ENCODE peak calls at places on chromosomes 13 and 19, in six cellular contexts. O, N, T, L, U and K are unnamed samples.

GRCh38 chr19:29871143-29871542 is 59.4 kb downstream of the CCNE1 start:
- DNase-seq in O (no peak), N (no peak), T (no peak), L (no peak), U (no peak), K (no peak)

GRCh38 chr19:51107406-51108065 is 673 bp downstream of the CTU1 start:
- DNase-seq in O (peak), N (peak), T (no peak), L (peak), U (no peak), K (peak)

GRCh38 chr19:15374796-15375440 is 4.7 kb downstream of the AKAP8 start:
- DNase-seq in O (no peak), N (no peak), T (no peak), L (no peak), U (peak), K (no peak)

GRCh38 chr19:8557637-8558238 is 19.5 kb downstream of the MYO1F start:
- DNase-seq in O (no peak), N (no peak), T (no peak), L (no peak), U (no peak), K (no peak)

GRCh38 chr19:5809469-5809868 is 4.6 kb downstream of the NRTN start:
- DNase-seq in O (no peak), N (no peak), T (no peak), L (no peak), U (no peak), K (no peak)

GRCh38 chr19:39499082-39499642 is 415 bp downstream of the DLL3 start:
- DNase-seq in O (no peak), N (no peak), T (no peak), L (no peak), U (no peak), K (no peak)

GRCh38 chr13:24313449-24313848 is 4.1 kb downstream of the C1QTNF9 start:
- DNase-seq in O (no peak), N (peak), T (no peak), L (peak), U (no peak), K (peak)

GRCh38 chr19:55576746-55577145 is 3.9 kb downstream of the ZNF579 start:
- DNase-seq in O (no peak), N (no peak), T (no peak), L (no peak), U (no peak), K (no peak)

GRCh38 chr19:14119644-14120496 is 2.3 kb upstream of the PRKACA start:
- DNase-seq in O (no peak), N (no peak), T (no peak), L (no peak), U (no peak), K (no peak)

GRCh38 chr19:49136771-49137171 is 17.4 kb downstream of the PPFIA3 start:
- DNase-seq in O (no peak), N (peak), T (no peak), L (peak), U (no peak), K (no peak)

GRCh38 chr13:23898101-23898500 is 799 bp upstream of the C1QTNF9B start:
- DNase-seq in O (no peak), N (peak), T (no peak), L (peak), U (no peak), K (no peak)

GRCh38 chr19:31261651-31262331 is 87.4 kb downstream of the TSHZ3 start:
- DNase-seq in O (no peak), N (peak), T (no peak), L (peak), U (no peak), K (no peak)

GRCh38 chr19:35828694-35829301 is 16.2 kb upstream of the PRODH2 start:
- DNase-seq in O (peak), N (peak), T (peak), L (peak), U (no peak), K (peak)

GRCh38 chr13:19587635-19588300 is 26.4 kb upstream of the TPTE2 start:
- DNase-seq in O (peak), N (peak), T (peak), L (peak), U (no peak), K (peak)

GRCh38 chr13:93963266-93964131 is 516.0 kb downstream of the DCT start:
- DNase-seq in O (no peak), N (peak), T (no peak), L (peak), U (no peak), K (peak)

GRCh38 chr13:77537302-77537919 is 1.9 kb downstream of the SCEL start:
- DNase-seq in O (no peak), N (no peak), T (no peak), L (no peak), U (no peak), K (no peak)

GRCh38 chr19:44551850-44552249 is 22.4 kb upstream of the CEACAM20 start:
- DNase-seq in O (no peak), N (no peak), T (no peak), L (no peak), U (no peak), K (no peak)

GRCh38 chr19:44552324-44552723 is 22.8 kb upstream of the CEACAM20 start:
- DNase-seq in O (peak), N (peak), T (peak), L (no peak), U (no peak), K (peak)

GRCh38 chr19:44549507-44549906 is 20.0 kb upstream of the CEACAM20 start:
- DNase-seq in O (no peak), N (no peak), T (no peak), L (no peak), U (no peak), K (no peak)

GRCh38 chr19:44554641-44555246 is 25.3 kb upstream of the CEACAM20 start:
- DNase-seq in O (no peak), N (no peak), T (no peak), L (no peak), U (no peak), K (no peak)

GRCh38 chr19:44553478-44554171 is 24.1 kb upstream of the CEACAM20 start:
- DNase-seq in O (peak), N (no peak), T (no peak), L (no peak), U (no peak), K (peak)
- TF ChIP-seq CTCF in O (no peak), N (no peak), T (no peak), L (no peak), U (no peak), K (no peak)

GRCh38 chr19:18373407-18373891 is 12.5 kb upstream of the GDF15 start:
- DNase-seq in O (no peak), N (no peak), T (no peak), L (no peak), U (no peak), K (no peak)

GRCh38 chr19:18377026-18377425 is 8.9 kb upstream of the GDF15 start:
- DNase-seq in O (no peak), N (no peak), T (no peak), L (no peak), U (no peak), K (no peak)

GRCh38 chr19:18368504-18369222 is 17.3 kb upstream of the GDF15 start:
- DNase-seq in O (no peak), N (no peak), T (no peak), L (no peak), U (no peak), K (no peak)

DNA sequence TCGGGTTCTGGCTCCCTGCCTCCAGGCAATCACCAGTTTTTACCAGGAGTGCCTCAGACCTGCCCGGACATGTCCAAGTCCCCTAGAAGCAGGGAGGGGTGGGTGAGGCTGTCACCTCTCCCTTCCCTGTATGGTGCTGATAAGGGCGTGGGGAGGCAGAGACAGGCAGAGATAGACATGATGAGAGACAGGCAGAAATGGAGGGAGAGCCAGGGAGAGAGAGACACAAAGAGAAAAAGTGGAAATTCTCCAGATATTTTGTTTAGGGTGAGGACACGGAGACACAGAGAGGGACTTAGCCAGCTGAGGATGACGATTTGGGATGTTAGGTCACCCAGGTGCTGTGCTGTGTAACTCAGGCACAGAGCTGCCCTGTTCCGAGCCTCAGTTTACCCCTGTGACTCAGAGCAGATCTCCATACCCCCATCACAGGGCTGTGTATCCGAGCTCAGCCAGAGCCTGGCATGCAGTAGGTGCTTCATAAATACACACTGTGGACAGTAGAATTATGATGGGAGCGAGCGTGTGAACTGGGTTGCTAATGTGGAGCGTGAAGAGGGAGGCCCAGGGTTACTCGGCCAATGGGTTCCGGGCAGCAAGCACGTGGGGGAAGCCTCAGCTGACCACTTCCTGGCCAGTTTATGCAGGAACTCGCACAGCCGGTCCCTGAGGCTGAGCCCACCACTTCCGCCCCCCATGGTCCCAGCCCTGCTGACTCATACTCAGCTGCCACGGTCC is 11.9 kb upstream of the GDF15 start:
- DNase-seq in O (peak), N (peak), T (peak), L (peak), U (peak), K (peak)
- H3K4me3 ChIP-seq in O (peak), N (no peak), T (no peak), L (no peak), U (no peak), K (no peak)

DNA sequence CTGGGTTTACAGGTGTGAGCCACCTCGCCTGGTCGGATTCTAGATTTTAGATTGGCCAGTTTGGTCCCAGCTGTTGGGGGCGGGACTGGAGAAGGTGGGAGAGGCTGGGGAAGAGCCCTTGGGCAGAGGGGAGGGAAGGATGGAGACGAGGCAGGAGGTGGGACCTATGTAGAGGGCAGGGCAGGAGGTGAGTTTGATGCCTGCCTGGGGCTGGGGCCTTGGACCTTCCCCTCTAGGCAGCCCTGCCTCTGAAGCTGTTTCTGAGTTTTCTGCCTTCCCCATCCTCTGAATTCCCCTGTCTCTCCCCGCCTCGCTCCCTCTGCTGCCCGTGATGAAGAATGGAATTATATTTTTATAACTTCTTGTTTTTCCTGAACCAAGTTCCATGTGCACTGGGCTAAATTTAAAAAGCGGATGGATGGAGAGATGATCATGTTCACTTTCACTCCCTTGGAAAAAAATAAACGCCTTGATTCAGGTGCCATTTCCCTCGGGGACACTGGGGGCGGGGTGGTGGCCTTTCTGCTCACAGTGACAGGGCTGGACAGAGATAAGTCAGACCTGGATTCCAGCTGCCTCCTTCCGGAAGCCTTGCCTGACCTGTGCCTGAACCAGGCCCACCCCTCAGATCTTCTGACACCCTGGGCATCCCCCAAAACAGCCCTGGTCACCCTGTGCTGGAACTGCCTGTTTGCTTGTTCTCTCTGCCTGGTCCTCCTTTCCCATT is 16.5 kb upstream of the TNFAIP8L1 start:
- DNase-seq in O (peak), N (no peak), T (no peak), L (no peak), U (no peak), K (no peak)
- H3K27ac ChIP-seq in O (no peak), N (no peak), T (no peak), L (no peak), U (no peak), K (no peak)

GRCh38 chr19:32405431-32406160 is at the start of gene DPY19L3:
- DNase-seq in O (peak), N (peak), T (peak), L (peak), U (peak), K (peak)

GRCh38 chr19:32404939-32405430 is 585 bp upstream of the DPY19L3 start:
- DNase-seq in O (no peak), N (peak), T (no peak), L (peak), U (peak), K (peak)

GRCh38 chr19:32404213-32404938 is 1.2 kb upstream of the DPY19L3 start:
- DNase-seq in O (no peak), N (no peak), T (peak), L (no peak), U (no peak), K (no peak)

GRCh38 chr19:32407004-32407992 is 1.7 kb downstream of the DPY19L3 start:
- DNase-seq in O (peak), N (peak), T (no peak), L (peak), U (peak), K (peak)

DNA sequence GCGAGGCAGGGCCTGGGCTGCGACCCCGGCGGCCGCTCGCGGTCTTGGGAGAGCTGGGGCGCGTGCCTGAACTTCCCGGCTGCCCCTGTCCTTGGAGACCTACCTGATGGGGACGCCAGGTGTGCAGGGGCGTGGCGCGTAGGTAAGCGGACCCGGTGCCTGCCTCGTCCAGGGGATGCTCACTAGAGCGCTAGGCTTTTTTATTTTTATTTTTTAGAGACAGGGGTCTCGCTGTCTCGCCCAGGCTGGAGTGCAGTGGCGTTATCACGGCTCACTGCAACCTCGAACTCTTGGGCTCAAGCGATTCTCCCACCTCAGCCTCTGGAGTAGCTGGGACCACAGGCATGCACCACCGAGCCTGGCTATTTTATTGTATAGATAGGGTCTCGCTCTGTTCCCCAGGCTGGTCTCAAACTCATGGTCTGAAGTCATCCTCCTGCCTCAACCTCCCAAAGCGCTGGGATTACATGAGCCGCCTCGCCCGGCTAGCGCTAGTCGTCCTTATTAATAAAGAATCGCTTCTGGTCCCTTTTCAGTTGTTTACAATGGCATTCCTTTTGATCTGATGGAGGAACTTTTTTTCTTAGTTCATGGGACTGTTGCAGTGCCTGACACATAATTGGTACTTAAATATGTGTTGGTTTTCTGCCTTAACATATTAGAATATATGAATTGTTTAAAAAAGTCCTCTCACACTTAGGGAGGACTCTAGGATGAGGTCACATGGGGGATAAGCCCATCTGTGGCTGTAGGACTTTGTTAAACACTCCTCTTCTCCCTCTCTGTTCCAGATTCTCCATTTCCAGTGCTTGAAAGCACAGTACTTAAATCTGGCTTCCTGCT is 812 bp downstream of the DPY19L3 start:
- DNase-seq in O (no peak), N (no peak), T (no peak), L (no peak), U (no peak), K (no peak)
- TF ChIP-seq CTCF in O (no peak), N (no peak), T (no peak), L (no peak), U (peak), K (no peak)

GRCh38 chr13:103931396-103931795 is 865.2 kb upstream of the SLC10A2 start:
- DNase-seq in O (no peak), N (no peak), T (no peak), L (no peak), U (no peak), K (no peak)
- H3K4me3 ChIP-seq in O (no peak), N (no peak), T (no peak), L (no peak), U (no peak), K (no peak)

GRCh38 chr19:12983091-12983490 is 12.2 kb upstream of the NFIX start:
- DNase-seq in O (no peak), N (no peak), T (no peak), L (no peak), U (no peak), K (no peak)
- H3K27ac ChIP-seq in O (no peak), N (peak), T (no peak), L (no peak), U (no peak), K (no peak)

DNA sequence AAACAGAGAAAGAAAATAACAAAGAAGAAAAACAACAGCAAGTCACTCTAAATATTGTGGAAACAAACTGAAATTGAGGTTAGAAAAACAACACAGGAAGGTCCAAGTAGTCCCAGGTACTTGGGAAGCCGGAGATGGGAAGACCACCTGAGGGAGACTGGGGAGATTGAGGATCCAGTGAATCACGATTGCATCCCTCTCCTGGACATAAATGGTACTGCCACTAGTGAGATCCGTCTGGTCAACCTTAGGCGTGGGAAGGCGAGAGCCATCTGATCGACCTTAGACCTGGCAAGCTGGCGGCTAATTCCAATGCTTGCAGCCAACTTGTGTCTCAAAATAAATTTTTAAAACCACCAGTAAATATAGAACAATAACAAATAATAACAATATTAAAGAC is 81.9 kb downstream of the ZNF726 start:
- DNase-seq in O (peak), N (no peak), T (peak), L (no peak), U (no peak), K (no peak)
- TF ChIP-seq CTCF in O (peak), N (peak), T (peak), L (peak), U (no peak), K (peak)

GRCh38 chr19:12828494-12828893 is 5.9 kb downstream of the RTBDN start:
- DNase-seq in O (peak), N (peak), T (peak), L (no peak), U (no peak), K (no peak)

GRCh38 chr19:12821761-12822160 is 12.6 kb downstream of the RTBDN start:
- DNase-seq in O (no peak), N (no peak), T (no peak), L (no peak), U (no peak), K (no peak)

GRCh38 chr19:12825259-12826131 is 8.9 kb downstream of the RTBDN start:
- DNase-seq in O (peak), N (no peak), T (no peak), L (no peak), U (no peak), K (no peak)
- H3K4me3 ChIP-seq in O (peak), N (no peak), T (no peak), L (no peak), U (no peak), K (no peak)